ENCODE peak calls at places on chromosomes 3 and 15, in seven cellular contexts. N, V, M, C, P, W and Z are unnamed samples.

GRCh38 chr3:12756185-12756584 is 2.9 kb downstream of the TMEM40 start:
- DNase-seq in N (no peak), V (no peak), M (no peak), C (no peak), P (no peak), W (no peak), Z (no peak)

GRCh38 chr3:123602325-123602724 is 17.5 kb upstream of the HACD2 start:
- DNase-seq in N (no peak), V (no peak), M (no peak), C (no peak), P (no peak), W (no peak), Z (no peak)

GRCh38 chr15:95442107-95442719 is 888.3 kb upstream of the NR2F2 start:
- DNase-seq in N (no peak), V (no peak), M (no peak), C (no peak), P (no peak), W (no peak), Z (no peak)

GRCh38 chr3:167228135-167228534 is 152.0 kb downstream of the ZBBX start:
- DNase-seq in N (no peak), V (no peak), M (no peak), C (no peak), P (no peak), W (no peak), Z (no peak)

GRCh38 chr15:32840481-32841245 is 122.9 kb downstream of the GREM1 start:
- DNase-seq in N (no peak), V (no peak), M (no peak), C (no peak), P (no peak), W (no peak), Z (no peak)

GRCh38 chr3:117399311-117400068 is 689.9 kb downstream of the TUSC7 start:
- DNase-seq in N (no peak), V (no peak), M (no peak), C (no peak), P (no peak), W (peak), Z (peak)

GRCh38 chr3:59128685-59129084 is 78.9 kb upstream of the CFAP20DC start:
- DNase-seq in N (no peak), V (no peak), M (no peak), C (no peak), P (no peak), W (no peak), Z (no peak)

GRCh38 chr15:86040360-86041095 is 39.1 kb upstream of the AGBL1 start:
- DNase-seq in N (no peak), V (no peak), M (no peak), C (no peak), P (no peak), W (no peak), Z (peak)

GRCh38 chr15:69462493-69463181 is 10.0 kb downstream of the RPLP1 start:
- DNase-seq in N (peak), V (peak), M (peak), C (peak), P (peak), W (peak), Z (peak)

GRCh38 chr15:101306341-101307047 is 11.4 kb upstream of the SNRPA1 start:
- DNase-seq in N (no peak), V (no peak), M (no peak), C (no peak), P (no peak), W (no peak), Z (no peak)

GRCh38 chr3:140816804-140817203 is 124.8 kb upstream of the SLC25A36 start:
- DNase-seq in N (no peak), V (no peak), M (no peak), C (no peak), P (no peak), W (no peak), Z (no peak)